ENCODE peak calls at places on chromosomes 12 and 14, in seven cellular contexts. One of them, this sample, is unnamed.

GRCh38 chr12:58528266-58528665 is 392.0 kb downstream of the LRIG3 start:
- DNase-seq in adrenal gland: no peak
- DNase-seq in neural progenitor cell: no peak
- DNase-seq in testis: no peak
- DNase-seq in psoas muscle: no peak
- DNase-seq in hepatocyte: no peak
- DNase-seq in dorsolateral prefrontal cortex: no peak
- DNase-seq in this sample: no peak

GRCh38 chr14:106530423-106531107 is 1004.2 kb downstream of the TMEM121 start:
- DNase-seq in adrenal gland: no peak
- DNase-seq in hepatocyte: no peak
- DNase-seq in psoas muscle: no peak
- DNase-seq in testis: peak
- DNase-seq in neural progenitor cell: no peak
- DNase-seq in dorsolateral prefrontal cortex: no peak
- DNase-seq in this sample: no peak

GRCh38 chr12:48013287-48013686 is 9.0 kb upstream of the COL2A1 start:
- DNase-seq in testis: no peak
- DNase-seq in neural progenitor cell: no peak
- DNase-seq in dorsolateral prefrontal cortex: no peak
- DNase-seq in hepatocyte: no peak
- DNase-seq in psoas muscle: no peak
- DNase-seq in adrenal gland: no peak
- DNase-seq in this sample: no peak

GRCh38 chr12:120833849-120834248 is 70.3 kb downstream of the SPPL3 start:
- DNase-seq in adrenal gland: no peak
- DNase-seq in testis: no peak
- DNase-seq in neural progenitor cell: no peak
- DNase-seq in psoas muscle: no peak
- DNase-seq in hepatocyte: no peak
- DNase-seq in dorsolateral prefrontal cortex: no peak
- DNase-seq in this sample: no peak

GRCh38 chr12:40911676-40912075 is 219.4 kb downstream of the CNTN1 start:
- DNase-seq in testis: no peak
- DNase-seq in dorsolateral prefrontal cortex: no peak
- DNase-seq in hepatocyte: no peak
- DNase-seq in neural progenitor cell: no peak
- DNase-seq in psoas muscle: no peak
- DNase-seq in adrenal gland: no peak
- DNase-seq in this sample: no peak

GRCh38 chr12:54251667-54252284 is 28.1 kb downstream of the CBX5 start:
- DNase-seq in dorsolateral prefrontal cortex: no peak
- DNase-seq in testis: no peak
- DNase-seq in neural progenitor cell: peak
- DNase-seq in hepatocyte: peak
- DNase-seq in adrenal gland: no peak
- DNase-seq in psoas muscle: no peak
- DNase-seq in this sample: no peak

GRCh38 chr14:56116128-56116900 is 1.9 kb upstream of the PELI2 start:
- DNase-seq in hepatocyte: no peak
- DNase-seq in neural progenitor cell: no peak
- DNase-seq in adrenal gland: no peak
- DNase-seq in testis: no peak
- DNase-seq in dorsolateral prefrontal cortex: no peak
- DNase-seq in psoas muscle: no peak
- DNase-seq in this sample: no peak

GRCh38 chr12:111792155-111792876 is 25.6 kb downstream of the ALDH2 start:
- DNase-seq in hepatocyte: no peak
- DNase-seq in adrenal gland: peak
- DNase-seq in dorsolateral prefrontal cortex: no peak
- DNase-seq in testis: peak
- DNase-seq in psoas muscle: peak
- DNase-seq in neural progenitor cell: no peak
- DNase-seq in this sample: no peak

GRCh38 chr14:64561631-64562030 is 11.9 kb downstream of the PPP1R36 start:
- DNase-seq in psoas muscle: no peak
- DNase-seq in hepatocyte: no peak
- DNase-seq in dorsolateral prefrontal cortex: no peak
- DNase-seq in adrenal gland: no peak
- DNase-seq in testis: no peak
- DNase-seq in neural progenitor cell: no peak
- DNase-seq in this sample: no peak

GRCh38 chr14:72715910-72716268 is 178.0 kb downstream of the DPF3 start:
- DNase-seq in neural progenitor cell: peak
- DNase-seq in adrenal gland: no peak
- DNase-seq in testis: peak
- DNase-seq in dorsolateral prefrontal cortex: no peak
- DNase-seq in psoas muscle: peak
- DNase-seq in hepatocyte: no peak
- DNase-seq in this sample: no peak

GRCh38 chr12:96487634-96488033 is 1.7 kb upstream of the CFAP54 start:
- DNase-seq in testis: no peak
- DNase-seq in dorsolateral prefrontal cortex: no peak
- DNase-seq in hepatocyte: no peak
- DNase-seq in psoas muscle: no peak
- DNase-seq in neural progenitor cell: no peak
- DNase-seq in adrenal gland: no peak
- DNase-seq in this sample: no peak

GRCh38 chr14:70995671-70996070 is 88.4 kb downstream of the PCNX1 start:
- DNase-seq in adrenal gland: no peak
- DNase-seq in dorsolateral prefrontal cortex: no peak
- DNase-seq in testis: no peak
- DNase-seq in neural progenitor cell: no peak
- DNase-seq in hepatocyte: peak
- DNase-seq in psoas muscle: no peak
- DNase-seq in this sample: no peak

GRCh38 chr12:70467908-70468733 is 102.0 kb downstream of the KCNMB4 start:
- DNase-seq in psoas muscle: no peak
- DNase-seq in testis: peak
- DNase-seq in neural progenitor cell: no peak
- DNase-seq in hepatocyte: no peak
- DNase-seq in dorsolateral prefrontal cortex: no peak
- DNase-seq in adrenal gland: no peak
- DNase-seq in this sample: no peak

GRCh38 chr12:25767613-25768012 is 190.9 kb upstream of the RASSF8 start:
- DNase-seq in hepatocyte: no peak
- DNase-seq in neural progenitor cell: no peak
- DNase-seq in dorsolateral prefrontal cortex: no peak
- DNase-seq in testis: no peak
- DNase-seq in adrenal gland: no peak
- DNase-seq in psoas muscle: no peak
- DNase-seq in this sample: no peak

GRCh38 chr14:76904740-76905569 is 78.7 kb downstream of the LRRC74A start:
- DNase-seq in psoas muscle: peak
- DNase-seq in neural progenitor cell: no peak
- DNase-seq in dorsolateral prefrontal cortex: no peak
- DNase-seq in adrenal gland: peak
- DNase-seq in testis: peak
- DNase-seq in hepatocyte: peak
- DNase-seq in this sample: no peak

GRCh38 chr14:76901171-76902055 is 75.2 kb downstream of the LRRC74A start:
- DNase-seq in psoas muscle: no peak
- DNase-seq in testis: no peak
- DNase-seq in neural progenitor cell: no peak
- DNase-seq in hepatocyte: peak
- DNase-seq in dorsolateral prefrontal cortex: no peak
- DNase-seq in adrenal gland: no peak
- DNase-seq in this sample: no peak

GRCh38 chr14:76900406-76901085 is 74.3 kb downstream of the LRRC74A start:
- DNase-seq in psoas muscle: no peak
- DNase-seq in hepatocyte: no peak
- DNase-seq in dorsolateral prefrontal cortex: no peak
- DNase-seq in adrenal gland: no peak
- DNase-seq in neural progenitor cell: no peak
- DNase-seq in testis: no peak
- DNase-seq in this sample: no peak

GRCh38 chr14:76904100-76904739 is 78.0 kb downstream of the LRRC74A start:
- DNase-seq in psoas muscle: peak
- DNase-seq in dorsolateral prefrontal cortex: no peak
- DNase-seq in adrenal gland: peak
- DNase-seq in neural progenitor cell: no peak
- DNase-seq in hepatocyte: peak
- DNase-seq in testis: peak
- DNase-seq in this sample: no peak

DNA sequence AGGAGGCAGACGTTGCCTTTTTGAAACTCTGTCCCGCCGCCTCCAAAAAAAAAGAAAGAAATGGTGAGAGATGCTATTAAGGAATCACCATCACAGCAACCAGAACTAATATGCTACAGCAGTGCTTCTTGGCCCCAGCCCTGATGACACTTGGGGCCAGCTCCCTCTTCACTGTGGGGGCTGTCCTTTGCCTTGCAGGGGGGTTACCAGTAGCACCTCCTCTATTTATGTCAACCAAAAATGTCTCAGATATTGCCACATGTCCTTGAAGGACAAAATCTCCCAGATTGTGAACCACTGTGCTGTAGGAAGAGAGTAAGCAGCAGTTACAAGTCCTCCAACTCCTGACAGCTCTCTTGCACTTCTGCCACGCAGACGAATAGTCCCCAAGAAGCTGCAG is 76.4 kb downstream of the LRRC74A start:
- DNase-seq in neural progenitor cell: no peak
- DNase-seq in testis: no peak
- DNase-seq in dorsolateral prefrontal cortex: no peak
- DNase-seq in psoas muscle: no peak
- DNase-seq in hepatocyte: no peak
- DNase-seq in adrenal gland: no peak
- DNase-seq in this sample: no peak
- H3K27ac ChIP-seq in neural progenitor cell: no peak
- H3K27ac ChIP-seq in testis: no peak
- H3K27ac ChIP-seq in dorsolateral prefrontal cortex: no peak
- H3K27ac ChIP-seq in psoas muscle: no peak
- H3K27ac ChIP-seq in hepatocyte: peak
- H3K27ac ChIP-seq in adrenal gland: no peak
- H3K27ac ChIP-seq in this sample: peak

GRCh38 chr12:124469193-124469888 is 98.1 kb downstream of the NCOR2 start:
- DNase-seq in hepatocyte: no peak
- DNase-seq in adrenal gland: no peak
- DNase-seq in dorsolateral prefrontal cortex: no peak
- DNase-seq in neural progenitor cell: peak
- DNase-seq in testis: no peak
- DNase-seq in psoas muscle: no peak
- DNase-seq in this sample: no peak

GRCh38 chr12:124464830-124465229 is 102.6 kb downstream of the NCOR2 start:
- DNase-seq in psoas muscle: no peak
- DNase-seq in hepatocyte: no peak
- DNase-seq in adrenal gland: no peak
- DNase-seq in testis: no peak
- DNase-seq in dorsolateral prefrontal cortex: no peak
- DNase-seq in neural progenitor cell: no peak
- DNase-seq in this sample: no peak

GRCh38 chr12:124465473-124465872 is 101.9 kb downstream of the NCOR2 start:
- DNase-seq in psoas muscle: no peak
- DNase-seq in hepatocyte: no peak
- DNase-seq in adrenal gland: no peak
- DNase-seq in dorsolateral prefrontal cortex: no peak
- DNase-seq in neural progenitor cell: no peak
- DNase-seq in testis: no peak
- DNase-seq in this sample: no peak

GRCh38 chr12:124464062-124464461 is 103.3 kb downstream of the NCOR2 start:
- DNase-seq in dorsolateral prefrontal cortex: no peak
- DNase-seq in neural progenitor cell: no peak
- DNase-seq in adrenal gland: no peak
- DNase-seq in psoas muscle: no peak
- DNase-seq in hepatocyte: no peak
- DNase-seq in testis: peak
- DNase-seq in this sample: no peak

DNA sequence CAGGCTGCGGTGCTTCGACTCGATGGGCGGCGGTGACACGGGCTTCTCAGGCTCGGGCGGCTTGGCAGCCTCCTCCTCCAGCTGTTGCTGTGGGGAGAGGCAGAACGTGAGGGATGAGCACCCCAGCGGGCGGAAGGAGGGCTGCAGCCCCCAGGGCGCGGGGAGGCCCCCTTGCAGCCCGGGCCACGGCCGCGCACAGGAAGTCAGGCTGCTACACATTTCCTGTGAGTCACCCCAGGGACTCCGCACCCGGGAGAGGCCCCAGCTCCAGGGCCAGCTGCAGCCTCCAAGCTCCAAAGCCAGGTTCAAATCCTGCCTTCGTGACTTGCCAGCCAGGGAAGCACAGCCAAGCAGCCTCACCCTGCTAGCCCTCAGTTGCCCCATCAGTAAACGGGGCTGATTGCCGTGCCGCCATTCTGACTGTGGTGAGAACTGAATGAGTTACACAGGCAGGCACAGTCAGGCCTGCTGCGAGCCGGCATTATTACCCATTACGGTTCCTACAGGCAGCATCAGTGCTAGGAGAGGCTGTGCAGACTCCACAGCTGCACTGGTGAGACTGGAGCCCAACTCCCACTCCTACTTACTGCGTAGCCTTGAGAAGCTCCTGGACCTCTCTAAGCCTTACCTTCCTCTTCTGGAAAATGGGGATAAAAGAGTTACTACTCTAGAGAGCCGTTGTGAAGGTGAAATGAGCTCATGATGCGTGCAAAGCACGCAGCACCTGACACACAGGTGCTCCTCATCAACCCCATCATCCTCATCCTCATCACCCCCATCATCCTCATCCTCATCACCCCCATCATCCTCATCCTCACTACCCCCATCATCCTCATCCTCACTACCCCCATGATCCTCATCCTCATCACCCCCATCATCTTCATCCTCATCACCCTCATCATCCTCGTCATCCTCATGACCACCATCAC is 100.9 kb downstream of the NCOR2 start:
- DNase-seq in dorsolateral prefrontal cortex: no peak
- DNase-seq in neural progenitor cell: no peak
- DNase-seq in adrenal gland: no peak
- DNase-seq in testis: no peak
- DNase-seq in hepatocyte: no peak
- DNase-seq in psoas muscle: peak
- DNase-seq in this sample: no peak
- H3K4me3 ChIP-seq in dorsolateral prefrontal cortex: peak
- H3K4me3 ChIP-seq in neural progenitor cell: no peak
- H3K4me3 ChIP-seq in adrenal gland: no peak
- H3K4me3 ChIP-seq in testis: no peak
- H3K4me3 ChIP-seq in hepatocyte: no peak
- H3K4me3 ChIP-seq in psoas muscle: no peak
- H3K4me3 ChIP-seq in this sample: no peak

DNA sequence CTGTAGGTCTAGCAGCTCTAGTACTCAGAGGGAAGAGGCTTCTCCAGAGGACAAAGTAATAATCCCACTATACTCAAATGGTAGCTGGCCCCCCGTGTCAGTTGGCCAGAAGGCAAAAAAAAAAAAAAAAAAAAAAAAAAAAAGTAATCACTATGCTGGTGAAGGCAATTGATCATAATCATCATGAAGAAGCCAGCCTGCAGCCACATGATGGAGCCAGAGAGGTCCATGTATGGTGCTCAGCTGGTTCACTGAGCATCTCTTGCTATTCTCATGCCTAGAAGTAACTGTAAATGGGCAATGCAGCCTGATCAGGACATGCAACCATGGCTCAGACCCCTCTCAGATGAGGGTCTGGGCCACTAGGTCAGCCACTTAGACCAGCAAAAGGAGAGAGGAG is 378.8 kb downstream of the MED13L start:
- DNase-seq in hepatocyte: no peak
- DNase-seq in psoas muscle: no peak
- DNase-seq in testis: no peak
- DNase-seq in adrenal gland: no peak
- DNase-seq in dorsolateral prefrontal cortex: no peak
- DNase-seq in neural progenitor cell: no peak
- DNase-seq in this sample: no peak
- TF ChIP-seq CTCF in hepatocyte: peak
- TF ChIP-seq CTCF in psoas muscle: no peak
- TF ChIP-seq CTCF in testis: no peak
- TF ChIP-seq CTCF in adrenal gland: no peak
- TF ChIP-seq CTCF in dorsolateral prefrontal cortex: no peak
- TF ChIP-seq CTCF in neural progenitor cell: no peak
- TF ChIP-seq CTCF in this sample: no peak

GRCh38 chr12:89348894-89349669 is 3.2 kb downstream of the DUSP6 start:
- DNase-seq in testis: no peak
- DNase-seq in adrenal gland: no peak
- DNase-seq in neural progenitor cell: peak
- DNase-seq in psoas muscle: no peak
- DNase-seq in dorsolateral prefrontal cortex: no peak
- DNase-seq in hepatocyte: no peak
- DNase-seq in this sample: no peak
- H3K27ac ChIP-seq in testis: no peak
- H3K27ac ChIP-seq in adrenal gland: peak
- H3K27ac ChIP-seq in neural progenitor cell: no peak
- H3K27ac ChIP-seq in psoas muscle: peak
- H3K27ac ChIP-seq in dorsolateral prefrontal cortex: peak
- H3K27ac ChIP-seq in hepatocyte: no peak
- H3K27ac ChIP-seq in this sample: no peak

This sample was measured in thoracic aorta.